ENCODE peak calls at places on chromosomes 16 and 17, in nine cellular contexts. G is transverse colon; S is thoracic aorta; I is heart left ventricle; V is IMR-90; J is astrocyte; Y is H1; P is CD4-positive, CD25-positive, alpha-beta regulatory T cell; E is ascending aorta. D is an unnamed sample. For H3K4me1 and H3K36me3, the result is how much of the 10 kb centered on the place peaks cover.

GRCh38 chr17:7587420-7587786 is 2.5 kb downstream of the SOX15 start:
- DNase-seq in G (no peak), S (no peak), I (peak), V (peak), J (peak), Y (no peak), P (no peak), E (no peak), D (no peak)

GRCh38 chr16:10876799-10877341 is at the start of gene CIITA:
- DNase-seq in G (peak), S (peak), I (peak), V (peak), J (peak), Y (no peak), P (peak), E (peak), D (peak)

GRCh38 chr17:37429442-37429841 is 22.8 kb downstream of the TADA2A start:
- DNase-seq in G (no peak), S (no peak), I (no peak), V (peak), J (no peak), Y (no peak), P (no peak), E (no peak), D (no peak)

GRCh38 chr17:43791589-43791988 is 11.4 kb downstream of the CFAP97D1 start:
- DNase-seq in G (no peak), S (no peak), I (no peak), V (peak), J (peak), Y (no peak), P (peak), E (no peak), D (no peak)

GRCh38 chr16:21033264-21033663 is 117.4 kb downstream of the DNAH3 start:
- DNase-seq in G (no peak), S (no peak), I (no peak), V (no peak), J (no peak), Y (no peak), P (no peak), E (no peak), D (no peak)

GRCh38 chr17:77445030-77445907 is 304.5 kb downstream of the SEC14L1 start:
- DNase-seq in G (peak), S (no peak), I (peak), V (peak), J (peak), Y (no peak), P (peak), E (no peak), D (peak)

GRCh38 chr16:71214771-71215381 is 15.6 kb downstream of the HYDIN start:
- DNase-seq in G (no peak), S (no peak), I (no peak), V (no peak), J (no peak), Y (no peak), P (no peak), E (no peak), D (no peak)

GRCh38 chr17:19386276-19386863 is 620 bp downstream of the MFAP4 start:
- DNase-seq in G (peak), S (no peak), I (peak), V (peak), J (peak), Y (no peak), P (no peak), E (peak), D (no peak)

GRCh38 chr16:27470567-27471431 is 68.8 kb downstream of the IL21R start:
- DNase-seq in G (no peak), S (peak), I (no peak), V (peak), J (peak), Y (no peak), P (no peak), E (no peak), D (no peak)

GRCh38 chr17:56478836-56479447 is 114.6 kb upstream of the NOG start:
- DNase-seq in G (no peak), S (no peak), I (no peak), V (peak), J (peak), Y (no peak), P (peak), E (no peak), D (no peak)

GRCh38 chr17:41178843-41179616 is 1.0 kb upstream of the KRTAP4-2 start:
- DNase-seq in G (no peak), S (no peak), I (no peak), V (peak), J (no peak), Y (no peak), P (no peak), E (no peak), D (no peak)

GRCh38 chr17:50060951-50061712 is 5.2 kb downstream of the ITGA3 start:
- DNase-seq in G (peak), S (peak), I (peak), V (peak), J (peak), Y (no peak), P (no peak), E (peak), D (no peak)

GRCh38 chr17:50064253-50064991 is 8.5 kb downstream of the ITGA3 start:
- DNase-seq in G (peak), S (peak), I (peak), V (peak), J (peak), Y (no peak), P (no peak), E (peak), D (no peak)

GRCh38 chr17:50065056-50065455 is 9.1 kb downstream of the ITGA3 start:
- DNase-seq in G (no peak), S (no peak), I (no peak), V (no peak), J (no peak), Y (no peak), P (no peak), E (no peak), D (no peak)

GRCh38 chr17:50063516-50064252 is 7.8 kb downstream of the ITGA3 start:
- DNase-seq in G (no peak), S (no peak), I (no peak), V (peak), J (peak), Y (no peak), P (no peak), E (peak), D (no peak)

DNA sequence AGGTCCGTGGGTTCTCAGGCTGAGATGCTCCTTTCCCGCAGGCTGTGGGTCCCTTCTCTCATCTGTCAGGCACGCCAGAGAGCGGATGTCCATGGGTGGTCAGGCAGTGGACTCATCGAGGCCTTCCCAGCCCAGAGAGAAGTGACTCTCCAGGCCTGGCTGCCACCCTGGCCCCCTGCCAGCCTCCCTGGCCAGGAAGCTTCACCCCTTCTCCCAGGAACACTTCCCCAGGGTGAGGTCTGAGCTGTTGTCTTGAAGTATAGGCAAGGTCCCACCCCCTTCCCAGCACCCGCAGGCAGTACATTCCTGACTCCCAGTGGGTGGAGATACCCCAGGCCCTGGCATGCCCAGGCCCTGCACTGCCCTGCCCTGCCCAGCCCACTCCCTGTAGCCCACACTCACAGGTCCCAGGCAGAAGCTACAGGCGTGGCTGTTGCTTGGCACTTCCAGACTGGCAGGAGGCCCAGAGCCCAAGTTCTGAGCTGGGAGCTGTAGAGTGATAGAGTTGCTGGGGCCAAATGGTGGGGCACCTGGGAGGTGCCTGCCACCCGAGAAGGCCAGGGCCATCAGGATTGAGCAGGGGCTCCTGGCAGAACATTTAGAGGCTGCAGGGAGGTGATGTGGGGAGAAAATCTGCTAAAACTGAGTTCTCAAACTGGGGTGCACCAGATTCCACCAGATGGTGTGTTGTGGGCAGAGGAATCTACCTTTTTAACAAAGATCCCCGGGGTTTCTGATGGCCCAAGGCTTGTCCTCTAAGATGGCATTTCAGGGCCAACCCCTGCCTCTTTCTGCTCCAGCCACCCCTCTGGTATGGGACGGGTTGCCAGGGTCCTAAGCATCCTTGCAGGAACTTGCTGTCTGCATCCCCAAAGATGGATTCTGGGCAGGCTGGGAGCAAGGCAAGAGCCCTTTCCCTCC is 6.7 kb downstream of the ITGA3 start:
- DNase-seq in G (peak), S (peak), I (peak), V (peak), J (peak), Y (no peak), P (no peak), E (peak), D (no peak)
- H3K4me1 ChIP-seq in G (half or more), S (half or more), I (half or more), V (half or more), J (half or more), Y (under half), P (under half), E (half or more), D (under half)

DNA sequence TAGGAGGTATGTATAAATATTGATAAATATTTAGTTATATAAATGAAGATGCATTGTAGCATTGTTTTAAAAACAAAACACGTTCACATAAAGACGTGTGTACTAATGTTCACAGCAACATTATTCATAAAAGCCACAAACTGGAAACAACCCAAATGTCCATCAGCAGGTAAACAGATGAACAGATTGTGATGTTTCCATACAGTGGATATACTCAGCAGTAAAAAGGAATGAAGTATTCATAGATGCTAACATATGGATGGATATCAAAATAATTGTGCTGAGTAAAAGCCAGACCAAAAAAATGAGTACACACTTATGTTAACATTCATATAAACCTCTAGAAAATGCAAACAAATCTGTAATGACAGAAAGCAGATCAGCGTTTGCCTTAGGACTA is 6.0 kb downstream of the CENPN start:
- DNase-seq in G (no peak), S (no peak), I (no peak), V (no peak), J (no peak), Y (no peak), P (no peak), E (no peak), D (no peak)
- H3K36me3 ChIP-seq in G (under half), S (under half), I (under half), V (under half), J (under half), Y (under half), P (under half), E (under half), D (under half)

DNA sequence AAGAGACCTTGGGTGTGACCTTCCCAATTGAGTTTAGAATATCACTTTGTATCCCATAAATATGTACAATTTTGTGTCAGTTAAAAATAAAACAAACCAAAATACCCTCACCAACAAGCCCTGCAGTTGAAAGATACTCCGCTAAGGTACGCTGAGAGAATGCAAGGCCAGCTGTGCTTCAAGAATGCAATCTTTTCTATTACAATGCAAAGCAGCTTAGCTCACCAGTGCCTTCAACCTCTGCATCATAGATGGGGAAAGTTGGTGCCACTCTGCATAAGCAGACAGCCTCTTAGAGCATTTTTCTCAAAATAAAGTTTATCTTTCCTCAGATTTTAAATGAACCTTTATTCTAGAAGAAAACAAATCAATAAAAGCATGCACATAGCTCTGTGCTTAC is 139.8 kb upstream of the SALL1 start:
- DNase-seq in G (no peak), S (no peak), I (no peak), V (no peak), J (no peak), Y (no peak), P (no peak), E (no peak), D (no peak)
- H3K4me1 ChIP-seq in G (under half), S (under half), I (under half), V (under half), J (under half), Y (under half), P (under half), E (under half), D (under half)

DNA sequence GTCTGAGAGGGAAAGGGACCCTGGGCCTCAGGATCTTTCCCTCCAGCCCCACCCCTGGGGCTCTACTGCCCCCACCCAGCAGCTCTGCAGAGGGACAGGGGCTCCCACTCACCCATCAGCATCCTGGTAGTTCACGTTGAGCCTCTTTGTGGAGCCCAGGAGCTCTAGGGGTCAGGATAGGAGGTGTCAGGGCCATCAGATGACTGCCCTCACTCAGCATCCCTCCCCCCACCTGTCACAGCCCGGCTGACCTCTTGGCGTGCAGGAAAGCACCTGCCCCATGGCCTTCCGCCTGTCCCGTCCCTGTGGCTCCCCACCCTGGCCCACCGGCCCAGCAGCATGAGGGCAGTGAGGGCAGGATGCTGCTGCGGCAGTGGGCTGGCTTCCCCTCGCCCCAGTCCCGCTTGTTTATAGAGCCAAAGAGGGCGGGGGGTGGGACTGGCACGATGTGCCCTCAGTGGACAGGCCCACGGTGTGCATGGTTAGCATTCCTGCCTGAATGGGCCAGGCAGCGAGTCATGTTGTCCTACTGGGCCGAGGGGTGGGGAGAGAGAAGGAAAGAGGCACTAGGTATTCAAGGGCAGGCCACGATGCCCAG is 7.1 kb downstream of the CASKIN2 start:
- DNase-seq in G (no peak), S (no peak), I (no peak), V (no peak), J (no peak), Y (no peak), P (no peak), E (no peak), D (no peak)
- H3K36me3 ChIP-seq in G (under half), S (under half), I (half or more), V (under half), J (under half), Y (under half), P (under half), E (under half), D (under half)